ENCODE peak calls at places on chromosomes 16 and 17, in five cellular contexts. Q is right lobe of liver; F is CD8-positive, alpha-beta T cell; C is neural progenitor cell; T is ovary. H is an unnamed sample. For H3K4me1, the result is how much of the 10 kb centered on the place peaks cover.

GRCh38 chr17:78104540-78104941 is 24.0 kb downstream of the TMC6 start:
- DNase-seq in T (no peak), C (no peak), F (no peak), Q (no peak), H (no peak)

GRCh38 chr17:31581491-31581890 is 190.0 kb downstream of the RAB11FIP4 start:
- DNase-seq in Q (no peak), C (no peak), T (no peak), F (no peak), H (no peak)

GRCh38 chr16:88379694-88380040 is 3.1 kb upstream of the ZNF469 start:
- DNase-seq in T (peak), Q (peak), F (no peak), C (no peak), H (no peak)

GRCh38 chr17:61291457-61292311 is 108.0 kb upstream of the TBX2 start:
- DNase-seq in C (no peak), F (no peak), Q (no peak), T (no peak), H (no peak)

GRCh38 chr17:42288985-42289862 is 926 bp downstream of the STAT5A start:
- DNase-seq in F (peak), C (no peak), T (peak), Q (peak), H (peak)

GRCh38 chr16:4414187-4414909 is 2.0 kb downstream of the CORO7 start:
- DNase-seq in F (peak), C (no peak), Q (no peak), T (no peak), H (peak)

GRCh38 chr17:170130-170654 is 11.3 kb downstream of the DOC2B start:
- DNase-seq in C (no peak), T (no peak), F (no peak), Q (no peak), H (no peak)

GRCh38 chr17:56879280-56879679 is 34.6 kb downstream of the TRIM25 start:
- DNase-seq in F (no peak), T (no peak), Q (no peak), C (no peak), H (no peak)

GRCh38 chr17:3539881-3540540 is 17.6 kb downstream of the TRPV3 start:
- DNase-seq in Q (no peak), F (no peak), T (no peak), C (no peak), H (no peak)

GRCh38 chr17:82941021-82942001 is 101.5 kb upstream of the ZNF750 start:
- DNase-seq in Q (peak), T (peak), F (no peak), C (no peak), H (peak)

GRCh38 chr17:41620583-41621434 is 3.6 kb downstream of the KRT17 start:
- DNase-seq in C (no peak), Q (no peak), F (no peak), T (peak), H (no peak)

GRCh38 chr17:78166416-78166815 is 2.0 kb upstream of the SYNGR2 start:
- DNase-seq in T (no peak), F (no peak), C (no peak), Q (no peak), H (no peak)

GRCh38 chr17:5034651-5035050 is 575 bp downstream of the SLC52A1 start:
- DNase-seq in Q (no peak), T (no peak), C (no peak), F (no peak), H (no peak)

GRCh38 chr17:17888821-17889220 is 52.0 kb upstream of the SREBF1 start:
- DNase-seq in F (no peak), T (no peak), C (peak), Q (no peak), H (no peak)

GRCh38 chr17:65918921-65919546 is 272.9 kb downstream of the CEP112 start:
- DNase-seq in Q (no peak), F (no peak), C (peak), T (no peak), H (no peak)

GRCh38 chr16:55701442-55702319 is 45.9 kb downstream of the SLC6A2 start:
- DNase-seq in Q (peak), T (peak), F (no peak), C (peak), H (peak)

GRCh38 chr17:66661857-66662256 is 173.1 kb upstream of the CACNG5 start:
- DNase-seq in F (no peak), Q (no peak), T (no peak), C (no peak), H (no peak)

GRCh38 chr17:73681946-73682345 is 37.7 kb upstream of the SDK2 start:
- DNase-seq in Q (no peak), F (no peak), T (no peak), C (no peak), H (no peak)

GRCh38 chr16:87464691-87465300 is 28.0 kb downstream of the ZCCHC14 start:
- DNase-seq in F (no peak), T (peak), C (no peak), Q (peak), H (peak)

GRCh38 chr16:53054670-53055485 is at the start of gene CHD9:
- DNase-seq in Q (peak), F (peak), T (peak), C (peak), H (peak)

GRCh38 chr17:81492202-81492601 is 20.4 kb downstream of the ACTG1 start:
- DNase-seq in F (no peak), T (no peak), C (no peak), Q (no peak), H (no peak)

GRCh38 chr17:55388842-55389241 is 32.8 kb downstream of the MMD start:
- DNase-seq in Q (no peak), T (no peak), C (peak), F (no peak), H (no peak)

GRCh38 chr17:39564201-39564828 is 43.4 kb downstream of the NEUROD2 start:
- DNase-seq in F (no peak), T (no peak), Q (no peak), C (peak), H (no peak)

GRCh38 chr17:28470266-28471126 is 2.9 kb upstream of the SLC13A2 start:
- DNase-seq in T (no peak), Q (no peak), F (no peak), C (no peak), H (peak)

GRCh38 chr17:14334919-14335318 is 34.0 kb downstream of the HS3ST3B1 start:
- DNase-seq in F (no peak), Q (no peak), C (no peak), T (no peak), H (no peak)

GRCh38 chr16:1183235-1183907 is 30.5 kb downstream of the CACNA1H start:
- DNase-seq in T (peak), C (peak), Q (no peak), F (no peak), H (no peak)

GRCh38 chr16:81397879-81398516 is 46.6 kb upstream of the CMIP start:
- DNase-seq in F (no peak), Q (no peak), C (no peak), T (no peak), H (peak)

GRCh38 chr17:59707971-59708425 is 544 bp downstream of the VMP1 start:
- DNase-seq in T (no peak), Q (no peak), C (no peak), F (no peak), H (no peak)

GRCh38 chr17:65035704-65036103 is 20.8 kb downstream of the GNA13 start:
- DNase-seq in F (no peak), T (no peak), Q (no peak), C (no peak), H (no peak)

GRCh38 chr16:64864232-64864803 is 257.5 kb downstream of the CDH11 start:
- DNase-seq in C (no peak), F (no peak), Q (no peak), T (no peak), H (no peak)

GRCh38 chr16:57013268-57013667 is 23.9 kb downstream of the NLRC5 start:
- DNase-seq in F (no peak), Q (no peak), C (no peak), T (no peak), H (no peak)

GRCh38 chr17:82098169-82098938 is at the start of gene FASN:
- DNase-seq in Q (peak), F (peak), T (peak), C (peak), H (peak)

GRCh38 chr17:61409301-61410099 is 9.9 kb downstream of the TBX2 start:
- DNase-seq in Q (peak), C (peak), F (no peak), T (peak), H (peak)

GRCh38 chr16:80122155-80122554 is 418.6 kb upstream of the DYNLRB2 start:
- DNase-seq in T (peak), C (no peak), Q (no peak), F (no peak), H (peak)

GRCh38 chr17:74123350-74123749 is 80.1 kb upstream of the RPL38 start:
- DNase-seq in F (no peak), T (no peak), Q (no peak), C (no peak), H (no peak)

GRCh38 chr17:12342609-12343248 is 322.1 kb downstream of the MAP2K4 start:
- DNase-seq in F (no peak), C (peak), T (peak), Q (no peak), H (no peak)

GRCh38 chr16:15900901-15901465 is 12.6 kb upstream of the CEP20 start:
- DNase-seq in F (no peak), Q (no peak), T (no peak), C (no peak), H (no peak)

GRCh38 chr17:9074106-9074505 is 52.8 kb downstream of the NTN1 start:
- DNase-seq in Q (no peak), F (no peak), C (no peak), T (no peak), H (no peak)

GRCh38 chr17:34075076-34075475 is 180.0 kb upstream of the CCL2 start:
- DNase-seq in C (no peak), F (no peak), Q (no peak), T (no peak), H (no peak)

GRCh38 chr17:34081269-34081668 is 173.8 kb upstream of the CCL2 start:
- DNase-seq in F (no peak), T (no peak), Q (no peak), C (peak), H (no peak)

GRCh38 chr17:34082404-34082803 is 172.7 kb upstream of the CCL2 start:
- DNase-seq in F (no peak), Q (no peak), C (no peak), T (no peak), H (no peak)

GRCh38 chr17:34071891-34072420 is 183.1 kb upstream of the CCL2 start:
- DNase-seq in F (no peak), C (no peak), Q (no peak), T (no peak), H (no peak)

GRCh38 chr17:34076743-34077631 is 178.1 kb upstream of the CCL2 start:
- DNase-seq in F (no peak), T (no peak), C (no peak), Q (no peak), H (no peak)
- H3K27ac ChIP-seq in F (no peak), T (no peak), C (no peak), Q (no peak), H (no peak)

GRCh38 chr17:75392559-75392958 is 12.9 kb downstream of the GRB2 start:
- DNase-seq in F (no peak), Q (no peak), T (no peak), C (no peak), H (no peak)

GRCh38 chr17:75394332-75394918 is 11.1 kb downstream of the GRB2 start:
- DNase-seq in C (no peak), Q (no peak), F (no peak), T (no peak), H (no peak)

GRCh38 chr17:75396025-75396424 is 9.5 kb downstream of the GRB2 start:
- DNase-seq in F (no peak), T (no peak), C (no peak), Q (no peak), H (no peak)

GRCh38 chr17:75390982-75391381 is 14.5 kb downstream of the GRB2 start:
- DNase-seq in Q (no peak), C (no peak), F (no peak), T (no peak), H (no peak)

DNA sequence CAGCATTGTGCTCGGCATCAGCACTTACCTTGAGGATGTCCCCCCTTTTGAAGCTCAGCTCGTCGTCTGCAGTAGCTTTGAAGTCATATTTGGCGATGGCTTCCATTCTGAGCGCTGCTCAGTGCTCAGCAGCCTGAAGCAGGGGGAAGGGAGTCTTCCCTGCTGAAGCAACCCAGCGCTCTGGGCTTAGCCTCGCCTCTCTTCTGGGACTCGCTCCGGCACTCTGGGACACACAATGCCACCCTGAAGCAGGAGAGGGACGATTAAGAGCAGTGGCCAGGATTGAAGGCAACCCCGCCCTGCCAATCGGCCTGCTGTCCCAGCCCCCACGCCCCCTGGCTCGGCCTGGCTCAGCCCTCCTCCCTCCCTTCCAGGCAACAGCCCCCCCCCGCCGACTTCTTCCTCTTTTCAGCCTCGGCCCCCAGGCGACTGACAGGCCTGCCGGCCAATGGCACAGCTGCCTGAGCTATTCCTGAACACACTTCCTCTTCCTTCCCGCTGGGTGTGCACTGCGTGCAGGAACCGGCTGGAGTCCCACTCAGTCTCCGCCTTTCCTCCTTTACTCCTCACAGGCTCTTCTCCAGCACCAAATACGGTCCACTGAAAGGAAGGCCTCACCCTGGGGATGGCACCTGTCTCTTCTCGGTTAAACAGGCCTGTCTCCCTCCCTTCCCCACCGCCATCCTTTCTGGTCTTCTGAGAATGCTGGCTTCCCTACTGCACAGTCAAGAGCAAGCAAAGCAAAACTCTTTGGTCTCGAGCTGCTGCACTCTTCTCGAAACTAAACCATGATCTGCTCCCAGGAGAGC is 11.8 kb downstream of the GRB2 start:
- DNase-seq in Q (peak), C (peak), F (peak), T (peak), H (peak)
- TF ChIP-seq CTCF in Q (peak), C (no peak), F (no peak), T (peak), H (peak)

GRCh38 chr17:45414997-45415881 is 17.4 kb downstream of the ARHGAP27 start:
- DNase-seq in Q (no peak), C (no peak), T (no peak), F (no peak), H (no peak)
- H3K4me1 ChIP-seq in Q (under half), C (under half), T (under half), F (under half), H (under half)

DNA sequence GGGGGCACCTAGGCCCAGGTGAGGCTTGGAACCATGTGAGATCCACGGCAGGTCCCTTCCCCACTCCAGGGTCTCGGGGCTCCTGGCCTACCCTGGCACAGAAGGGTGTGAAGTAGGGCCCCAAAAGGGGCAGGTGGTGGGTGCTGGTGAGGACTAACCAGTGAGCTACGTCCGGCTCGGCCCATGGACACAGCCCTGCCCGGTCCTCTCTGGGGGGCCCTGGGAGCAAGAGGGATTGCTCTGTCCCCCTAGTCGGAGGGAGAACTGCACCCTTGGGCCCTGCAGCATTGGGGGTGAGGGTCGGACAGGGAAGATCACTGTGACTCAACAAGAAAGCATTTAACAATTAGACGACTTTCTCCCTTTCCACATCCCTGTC is 2.9 kb downstream of the ENPP7 start:
- DNase-seq in C (no peak), T (no peak), F (no peak), Q (no peak), H (no peak)
- H3K27ac ChIP-seq in C (no peak), T (no peak), F (no peak), Q (peak), H (peak)

GRCh38 chr17:45218895-45219661 is 2.6 kb upstream of the FMNL1 start:
- DNase-seq in Q (peak), C (peak), F (peak), T (peak), H (peak)
- TF ChIP-seq CTCF in Q (peak), C (peak), F (peak), T (peak), H (peak)

GRCh38 chr17:70258465-70258864 is 89.1 kb downstream of the KCNJ2 start:
- DNase-seq in F (no peak), C (no peak), T (no peak), Q (no peak), H (peak)
- H3K4me1 ChIP-seq in F (under half), C (under half), T (under half), Q (under half), H (under half)

GRCh38 chr17:1755252-1755992 is 6.4 kb upstream of the SERPINF1 start:
- DNase-seq in Q (peak), T (no peak), F (no peak), C (no peak), H (no peak)
- H3K27ac ChIP-seq in Q (peak), T (no peak), F (no peak), C (no peak), H (no peak)

GRCh38 chr17:62658136-62658535 is 30.7 kb downstream of the MRC2 start:
- DNase-seq in C (no peak), Q (no peak), T (peak), F (no peak), H (no peak)
- TF ChIP-seq CTCF in C (no peak), Q (no peak), T (no peak), F (no peak), H (no peak)

H was measured in Peyer's patch.